ENCODE peak calls at places on chromosomes 6 and 20, in four cellular contexts. W is amniotic epithelial cell, S is GM03348, N is endodermal cell. X is an unnamed sample.

GRCh38 chr20:63282946-63283345 is 10.0 kb upstream of the COL20A1 start:
- DNase-seq in W (no peak), S (no peak), N (no peak), X (no peak)

GRCh38 chr20:43925786-43926185 is 11.1 kb downstream of the TOX2 start:
- DNase-seq in W (peak), S (peak), N (no peak), X (no peak)

GRCh38 chr20:17024513-17025105 is 202.2 kb upstream of the PCSK2 start:
- DNase-seq in W (no peak), S (peak), N (peak), X (peak)

GRCh38 chr6:118963003-118963402 is 28.0 kb upstream of the MCM9 start:
- DNase-seq in W (peak), S (peak), N (no peak), X (no peak)

GRCh38 chr20:34559311-34560140 is 1.0 kb downstream of the MAP1LC3A start:
- DNase-seq in W (no peak), S (no peak), N (peak), X (no peak)

GRCh38 chr20:40651121-40651520 is 37.9 kb downstream of the MAFB start:
- DNase-seq in W (peak), S (no peak), N (no peak), X (no peak)

GRCh38 chr6:93164781-93165180 is 254.6 kb downstream of the EPHA7 start:
- DNase-seq in W (no peak), S (no peak), N (no peak), X (no peak)

GRCh38 chr20:32702706-32703425 is 29.1 kb upstream of the C20orf203 start:
- DNase-seq in W (no peak), S (no peak), N (peak), X (no peak)

X was measured in ELF-1.